ENCODE peak calls at places on chromosomes 6 and 20, in seven cellular contexts. K is activated CD4-positive, alpha-beta T cell treated with anti-CD3 and anti-CD28 coated beads, Interleukin-2, amount 10 ng/mL, durations not matched to agents 7 days and 5 days; S is left colon; I is H4; Y is fibroblast of lung; R is iPS DF 6.9; T is A172. W is an unnamed sample.

GRCh38 chr20:41482647-41483552 is 116.3 kb upstream of the EMILIN3 start:
- DNase-seq in K (no peak), S (no peak), I (no peak), Y (peak; percentile 97), R (no peak), T (peak; percentile 93), W (no peak)

GRCh38 chr6:29627762-29628418 is 5.1 kb downstream of the GABBR1 start:
- DNase-seq in K (peak; percentile 59), S (peak; percentile 66), I (peak; percentile 85), Y (peak; percentile 87), R (no peak), T (peak; percentile 56), W (peak; percentile 68)

GRCh38 chr6:165971202-165971601 is 196.4 kb downstream of the TBXT start:
- DNase-seq in K (no peak), S (no peak), I (no peak), Y (no peak), R (no peak), T (no peak), W (no peak)

GRCh38 chr20:57559658-57560553 is 1.0 kb upstream of the PCK1 start:
- DNase-seq in K (no peak), S (no peak), I (no peak), Y (no peak), R (no peak), T (no peak), W (no peak)

GRCh38 chr6:98530732-98531131 is 303.6 kb upstream of the POU3F2 start:
- DNase-seq in K (no peak), S (no peak), I (no peak), Y (no peak), R (no peak), T (no peak), W (no peak)

GRCh38 chr20:58312836-58313235 is 3.3 kb downstream of the RAB22A start:
- DNase-seq in K (no peak), S (no peak), I (no peak), Y (no peak), R (no peak), T (no peak), W (no peak)

GRCh38 chr6:31568537-31568961 is 3.5 kb upstream of the LTA start:
- DNase-seq in K (peak; percentile 87), S (no peak), I (no peak), Y (no peak), R (no peak), T (no peak), W (no peak)

GRCh38 chr6:89221971-89222887 is 5.1 kb upstream of the GABRR1 start:
- DNase-seq in K (no peak), S (no peak), I (peak; percentile 23), Y (peak; percentile 66), R (no peak), T (peak; percentile 84), W (no peak)

GRCh38 chr6:28142446-28142845 is 763 bp downstream of the ZKSCAN8 start:
- DNase-seq in K (no peak), S (no peak), I (no peak), Y (peak; percentile 21), R (no peak), T (no peak), W (no peak)

GRCh38 chr20:62707981-62708521 is 585 bp upstream of the NTSR1 start:
- DNase-seq in K (no peak), S (no peak), I (no peak), Y (no peak), R (no peak), T (peak; percentile 57), W (peak; percentile 27)

GRCh38 chr6:2744206-2744771 is 6.4 kb downstream of the MYLK4 start:
- DNase-seq in K (no peak), S (no peak), I (no peak), Y (peak; percentile 17), R (no peak), T (peak; percentile 30), W (no peak)

GRCh38 chr6:119283979-119284545 is 65.5 kb downstream of the MAN1A1 start:
- DNase-seq in K (no peak), S (no peak), I (no peak), Y (no peak), R (no peak), T (no peak), W (no peak)

GRCh38 chr6:128164254-128164653 is 263.4 kb upstream of the THEMIS start:
- DNase-seq in K (no peak), S (no peak), I (no peak), Y (no peak), R (no peak), T (no peak), W (no peak)

GRCh38 chr20:43666376-43667328 is at the start of gene MYBL2:
- DNase-seq in K (peak; percentile 78), S (peak; percentile 49), I (peak; percentile 36), Y (peak; percentile 38), R (no peak), T (peak; percentile 48), W (peak; percentile 71)